ENCODE peak calls at places on chromosomes 5 and 9, in eight cellular contexts. One of them, this sample, is unnamed.

GRCh38 chr9:122028089-122028488 is 65.0 kb downstream of the TTLL11 start:
- DNase-seq in activated naive CD4-positive, alpha-beta T cell treated with anti-CD3 and anti-CD28 coated beads, Interleukin-2, amount 10 ng/mL, durations not matched to agents 7 days and 5 days: no peak
- DNase-seq in NCI-H345: no peak
- DNase-seq in T-helper 9 cell: no peak
- DNase-seq in brain microvascular endothelial cell: no peak
- DNase-seq in HT1080: no peak
- DNase-seq in SJSA1: no peak
- DNase-seq in stimulated activated CD4-positive, alpha-beta T cell treated with anti-CD3 and anti-CD28 coated beads, Interleukin-2, amount 100 ng/mL, for 24 hours: no peak
- DNase-seq in this sample: no peak

GRCh38 chr9:133023117-133023890 is 7.5 kb upstream of the GTF3C5 start:
- DNase-seq in activated naive CD4-positive, alpha-beta T cell treated with anti-CD3 and anti-CD28 coated beads, Interleukin-2, amount 10 ng/mL, durations not matched to agents 7 days and 5 days: peak; percentile 81
- DNase-seq in NCI-H345: no peak
- DNase-seq in T-helper 9 cell: peak; percentile 9
- DNase-seq in brain microvascular endothelial cell: no peak
- DNase-seq in HT1080: no peak
- DNase-seq in SJSA1: no peak
- DNase-seq in stimulated activated CD4-positive, alpha-beta T cell treated with anti-CD3 and anti-CD28 coated beads, Interleukin-2, amount 100 ng/mL, for 24 hours: peak; percentile 66
- DNase-seq in this sample: no peak

GRCh38 chr5:10797246-10797645 is 36.2 kb upstream of the DAP start:
- DNase-seq in activated naive CD4-positive, alpha-beta T cell treated with anti-CD3 and anti-CD28 coated beads, Interleukin-2, amount 10 ng/mL, durations not matched to agents 7 days and 5 days: no peak
- DNase-seq in NCI-H345: no peak
- DNase-seq in T-helper 9 cell: no peak
- DNase-seq in brain microvascular endothelial cell: no peak
- DNase-seq in HT1080: no peak
- DNase-seq in SJSA1: no peak
- DNase-seq in stimulated activated CD4-positive, alpha-beta T cell treated with anti-CD3 and anti-CD28 coated beads, Interleukin-2, amount 100 ng/mL, for 24 hours: no peak
- DNase-seq in this sample: no peak

GRCh38 chr5:26662806-26663360 is 375.5 kb downstream of the CDH9 start:
- DNase-seq in activated naive CD4-positive, alpha-beta T cell treated with anti-CD3 and anti-CD28 coated beads, Interleukin-2, amount 10 ng/mL, durations not matched to agents 7 days and 5 days: no peak
- DNase-seq in NCI-H345: no peak
- DNase-seq in T-helper 9 cell: no peak
- DNase-seq in brain microvascular endothelial cell: no peak
- DNase-seq in HT1080: no peak
- DNase-seq in SJSA1: no peak
- DNase-seq in stimulated activated CD4-positive, alpha-beta T cell treated with anti-CD3 and anti-CD28 coated beads, Interleukin-2, amount 100 ng/mL, for 24 hours: no peak
- DNase-seq in this sample: no peak

GRCh38 chr5:27474395-27474794 is 436.0 kb upstream of the CDH9 start:
- DNase-seq in activated naive CD4-positive, alpha-beta T cell treated with anti-CD3 and anti-CD28 coated beads, Interleukin-2, amount 10 ng/mL, durations not matched to agents 7 days and 5 days: no peak
- DNase-seq in NCI-H345: no peak
- DNase-seq in T-helper 9 cell: no peak
- DNase-seq in brain microvascular endothelial cell: no peak
- DNase-seq in HT1080: no peak
- DNase-seq in SJSA1: no peak
- DNase-seq in stimulated activated CD4-positive, alpha-beta T cell treated with anti-CD3 and anti-CD28 coated beads, Interleukin-2, amount 100 ng/mL, for 24 hours: no peak
- DNase-seq in this sample: no peak

GRCh38 chr5:7754997-7755596 is 95.8 kb downstream of the CFAP90 start:
- DNase-seq in activated naive CD4-positive, alpha-beta T cell treated with anti-CD3 and anti-CD28 coated beads, Interleukin-2, amount 10 ng/mL, durations not matched to agents 7 days and 5 days: peak; percentile 60
- DNase-seq in NCI-H345: no peak
- DNase-seq in T-helper 9 cell: no peak
- DNase-seq in brain microvascular endothelial cell: peak; percentile 8
- DNase-seq in HT1080: peak; percentile 69
- DNase-seq in SJSA1: peak; percentile 37
- DNase-seq in stimulated activated CD4-positive, alpha-beta T cell treated with anti-CD3 and anti-CD28 coated beads, Interleukin-2, amount 100 ng/mL, for 24 hours: peak; percentile 69
- DNase-seq in this sample: peak; percentile 38

GRCh38 chr5:166581827-166582226 is 1709.6 kb upstream of the WWC1 start:
- DNase-seq in activated naive CD4-positive, alpha-beta T cell treated with anti-CD3 and anti-CD28 coated beads, Interleukin-2, amount 10 ng/mL, durations not matched to agents 7 days and 5 days: no peak
- DNase-seq in NCI-H345: no peak
- DNase-seq in T-helper 9 cell: no peak
- DNase-seq in brain microvascular endothelial cell: no peak
- DNase-seq in HT1080: peak; percentile 35
- DNase-seq in SJSA1: no peak
- DNase-seq in stimulated activated CD4-positive, alpha-beta T cell treated with anti-CD3 and anti-CD28 coated beads, Interleukin-2, amount 100 ng/mL, for 24 hours: no peak
- DNase-seq in this sample: no peak

GRCh38 chr5:16081376-16081775 is 98.2 kb downstream of the MARCHF11 start:
- DNase-seq in activated naive CD4-positive, alpha-beta T cell treated with anti-CD3 and anti-CD28 coated beads, Interleukin-2, amount 10 ng/mL, durations not matched to agents 7 days and 5 days: no peak
- DNase-seq in NCI-H345: no peak
- DNase-seq in T-helper 9 cell: no peak
- DNase-seq in brain microvascular endothelial cell: no peak
- DNase-seq in HT1080: no peak
- DNase-seq in SJSA1: no peak
- DNase-seq in stimulated activated CD4-positive, alpha-beta T cell treated with anti-CD3 and anti-CD28 coated beads, Interleukin-2, amount 100 ng/mL, for 24 hours: no peak
- DNase-seq in this sample: no peak

GRCh38 chr5:41218929-41219328 is 5.6 kb upstream of the C6 start:
- DNase-seq in activated naive CD4-positive, alpha-beta T cell treated with anti-CD3 and anti-CD28 coated beads, Interleukin-2, amount 10 ng/mL, durations not matched to agents 7 days and 5 days: no peak
- DNase-seq in NCI-H345: no peak
- DNase-seq in T-helper 9 cell: no peak
- DNase-seq in brain microvascular endothelial cell: no peak
- DNase-seq in HT1080: no peak
- DNase-seq in SJSA1: no peak
- DNase-seq in stimulated activated CD4-positive, alpha-beta T cell treated with anti-CD3 and anti-CD28 coated beads, Interleukin-2, amount 100 ng/mL, for 24 hours: no peak
- DNase-seq in this sample: no peak

GRCh38 chr9:125701351-125701750 is 5.7 kb downstream of the MAPKAP1 start:
- DNase-seq in activated naive CD4-positive, alpha-beta T cell treated with anti-CD3 and anti-CD28 coated beads, Interleukin-2, amount 10 ng/mL, durations not matched to agents 7 days and 5 days: no peak
- DNase-seq in NCI-H345: no peak
- DNase-seq in T-helper 9 cell: no peak
- DNase-seq in brain microvascular endothelial cell: peak; percentile 22
- DNase-seq in HT1080: peak; percentile 91
- DNase-seq in SJSA1: no peak
- DNase-seq in stimulated activated CD4-positive, alpha-beta T cell treated with anti-CD3 and anti-CD28 coated beads, Interleukin-2, amount 100 ng/mL, for 24 hours: no peak
- DNase-seq in this sample: peak; percentile 72

GRCh38 chr5:108315829-108316228 is 66.1 kb downstream of the FBXL17 start:
- DNase-seq in activated naive CD4-positive, alpha-beta T cell treated with anti-CD3 and anti-CD28 coated beads, Interleukin-2, amount 10 ng/mL, durations not matched to agents 7 days and 5 days: no peak
- DNase-seq in NCI-H345: no peak
- DNase-seq in T-helper 9 cell: no peak
- DNase-seq in brain microvascular endothelial cell: no peak
- DNase-seq in HT1080: peak; percentile 18
- DNase-seq in SJSA1: no peak
- DNase-seq in stimulated activated CD4-positive, alpha-beta T cell treated with anti-CD3 and anti-CD28 coated beads, Interleukin-2, amount 100 ng/mL, for 24 hours: no peak
- DNase-seq in this sample: no peak

GRCh38 chr9:130860458-130861316 is 25.6 kb downstream of the ABL1 start:
- DNase-seq in activated naive CD4-positive, alpha-beta T cell treated with anti-CD3 and anti-CD28 coated beads, Interleukin-2, amount 10 ng/mL, durations not matched to agents 7 days and 5 days: no peak
- DNase-seq in NCI-H345: no peak
- DNase-seq in T-helper 9 cell: no peak
- DNase-seq in brain microvascular endothelial cell: peak; percentile 100
- DNase-seq in HT1080: peak; percentile 97
- DNase-seq in SJSA1: peak; percentile 89
- DNase-seq in stimulated activated CD4-positive, alpha-beta T cell treated with anti-CD3 and anti-CD28 coated beads, Interleukin-2, amount 100 ng/mL, for 24 hours: no peak
- DNase-seq in this sample: peak; percentile 93

GRCh38 chr5:179758905-179759304 is 26.3 kb downstream of the MAML1 start:
- DNase-seq in activated naive CD4-positive, alpha-beta T cell treated with anti-CD3 and anti-CD28 coated beads, Interleukin-2, amount 10 ng/mL, durations not matched to agents 7 days and 5 days: no peak
- DNase-seq in NCI-H345: no peak
- DNase-seq in T-helper 9 cell: no peak
- DNase-seq in brain microvascular endothelial cell: no peak
- DNase-seq in HT1080: no peak
- DNase-seq in SJSA1: no peak
- DNase-seq in stimulated activated CD4-positive, alpha-beta T cell treated with anti-CD3 and anti-CD28 coated beads, Interleukin-2, amount 100 ng/mL, for 24 hours: no peak
- DNase-seq in this sample: no peak

GRCh38 chr5:142810891-142811290 is 40.7 kb downstream of the ARHGAP26 start:
- DNase-seq in activated naive CD4-positive, alpha-beta T cell treated with anti-CD3 and anti-CD28 coated beads, Interleukin-2, amount 10 ng/mL, durations not matched to agents 7 days and 5 days: no peak
- DNase-seq in NCI-H345: no peak
- DNase-seq in T-helper 9 cell: no peak
- DNase-seq in brain microvascular endothelial cell: no peak
- DNase-seq in HT1080: no peak
- DNase-seq in SJSA1: no peak
- DNase-seq in stimulated activated CD4-positive, alpha-beta T cell treated with anti-CD3 and anti-CD28 coated beads, Interleukin-2, amount 100 ng/mL, for 24 hours: no peak
- DNase-seq in this sample: no peak

GRCh38 chr5:91243859-91244258 is 139.3 kb downstream of the ARRDC3 start:
- DNase-seq in activated naive CD4-positive, alpha-beta T cell treated with anti-CD3 and anti-CD28 coated beads, Interleukin-2, amount 10 ng/mL, durations not matched to agents 7 days and 5 days: no peak
- DNase-seq in NCI-H345: no peak
- DNase-seq in T-helper 9 cell: no peak
- DNase-seq in brain microvascular endothelial cell: no peak
- DNase-seq in HT1080: no peak
- DNase-seq in SJSA1: no peak
- DNase-seq in stimulated activated CD4-positive, alpha-beta T cell treated with anti-CD3 and anti-CD28 coated beads, Interleukin-2, amount 100 ng/mL, for 24 hours: no peak
- DNase-seq in this sample: no peak

GRCh38 chr5:169914766-169915165 is 65.5 kb downstream of the INSYN2B start:
- DNase-seq in activated naive CD4-positive, alpha-beta T cell treated with anti-CD3 and anti-CD28 coated beads, Interleukin-2, amount 10 ng/mL, durations not matched to agents 7 days and 5 days: no peak
- DNase-seq in NCI-H345: no peak
- DNase-seq in T-helper 9 cell: no peak
- DNase-seq in brain microvascular endothelial cell: peak; percentile 57
- DNase-seq in HT1080: peak; percentile 15
- DNase-seq in SJSA1: no peak
- DNase-seq in stimulated activated CD4-positive, alpha-beta T cell treated with anti-CD3 and anti-CD28 coated beads, Interleukin-2, amount 100 ng/mL, for 24 hours: no peak
- DNase-seq in this sample: peak; percentile 89

GRCh38 chr5:78552729-78553341 is 95.7 kb downstream of the LHFPL2 start:
- DNase-seq in activated naive CD4-positive, alpha-beta T cell treated with anti-CD3 and anti-CD28 coated beads, Interleukin-2, amount 10 ng/mL, durations not matched to agents 7 days and 5 days: no peak
- DNase-seq in NCI-H345: no peak
- DNase-seq in T-helper 9 cell: no peak
- DNase-seq in brain microvascular endothelial cell: no peak
- DNase-seq in HT1080: peak; percentile 67
- DNase-seq in SJSA1: no peak
- DNase-seq in stimulated activated CD4-positive, alpha-beta T cell treated with anti-CD3 and anti-CD28 coated beads, Interleukin-2, amount 100 ng/mL, for 24 hours: no peak
- DNase-seq in this sample: no peak

GRCh38 chr9:115098226-115098965 is 19.6 kb downstream of the TNC start:
- DNase-seq in activated naive CD4-positive, alpha-beta T cell treated with anti-CD3 and anti-CD28 coated beads, Interleukin-2, amount 10 ng/mL, durations not matched to agents 7 days and 5 days: no peak
- DNase-seq in NCI-H345: no peak
- DNase-seq in T-helper 9 cell: no peak
- DNase-seq in brain microvascular endothelial cell: no peak
- DNase-seq in HT1080: no peak
- DNase-seq in SJSA1: no peak
- DNase-seq in stimulated activated CD4-positive, alpha-beta T cell treated with anti-CD3 and anti-CD28 coated beads, Interleukin-2, amount 100 ng/mL, for 24 hours: no peak
- DNase-seq in this sample: no peak

GRCh38 chr9:132994410-132995120 is 16.1 kb downstream of the GFI1B start:
- DNase-seq in activated naive CD4-positive, alpha-beta T cell treated with anti-CD3 and anti-CD28 coated beads, Interleukin-2, amount 10 ng/mL, durations not matched to agents 7 days and 5 days: no peak
- DNase-seq in NCI-H345: no peak
- DNase-seq in T-helper 9 cell: no peak
- DNase-seq in brain microvascular endothelial cell: peak; percentile 15
- DNase-seq in HT1080: peak; percentile 25
- DNase-seq in SJSA1: no peak
- DNase-seq in stimulated activated CD4-positive, alpha-beta T cell treated with anti-CD3 and anti-CD28 coated beads, Interleukin-2, amount 100 ng/mL, for 24 hours: peak; percentile 10
- DNase-seq in this sample: no peak

GRCh38 chr5:78232163-78232562 is 62.3 kb downstream of the AP3B1 start:
- DNase-seq in activated naive CD4-positive, alpha-beta T cell treated with anti-CD3 and anti-CD28 coated beads, Interleukin-2, amount 10 ng/mL, durations not matched to agents 7 days and 5 days: no peak
- DNase-seq in NCI-H345: no peak
- DNase-seq in T-helper 9 cell: no peak
- DNase-seq in brain microvascular endothelial cell: no peak
- DNase-seq in HT1080: no peak
- DNase-seq in SJSA1: no peak
- DNase-seq in stimulated activated CD4-positive, alpha-beta T cell treated with anti-CD3 and anti-CD28 coated beads, Interleukin-2, amount 100 ng/mL, for 24 hours: no peak
- DNase-seq in this sample: no peak

GRCh38 chr9:35341585-35341984 is 148.3 kb upstream of the RUSC2 start:
- DNase-seq in activated naive CD4-positive, alpha-beta T cell treated with anti-CD3 and anti-CD28 coated beads, Interleukin-2, amount 10 ng/mL, durations not matched to agents 7 days and 5 days: no peak
- DNase-seq in NCI-H345: no peak
- DNase-seq in T-helper 9 cell: no peak
- DNase-seq in brain microvascular endothelial cell: peak; percentile 28
- DNase-seq in HT1080: peak; percentile 41
- DNase-seq in SJSA1: no peak
- DNase-seq in stimulated activated CD4-positive, alpha-beta T cell treated with anti-CD3 and anti-CD28 coated beads, Interleukin-2, amount 100 ng/mL, for 24 hours: no peak
- DNase-seq in this sample: peak; percentile 85

GRCh38 chr5:97142521-97143254 is at the start of gene LIX1:
- DNase-seq in activated naive CD4-positive, alpha-beta T cell treated with anti-CD3 and anti-CD28 coated beads, Interleukin-2, amount 10 ng/mL, durations not matched to agents 7 days and 5 days: peak; percentile 58
- DNase-seq in NCI-H345: peak; percentile 56
- DNase-seq in T-helper 9 cell: no peak
- DNase-seq in brain microvascular endothelial cell: peak; percentile 47
- DNase-seq in HT1080: peak; percentile 55
- DNase-seq in SJSA1: peak; percentile 28
- DNase-seq in stimulated activated CD4-positive, alpha-beta T cell treated with anti-CD3 and anti-CD28 coated beads, Interleukin-2, amount 100 ng/mL, for 24 hours: peak; percentile 8
- DNase-seq in this sample: peak; percentile 61

GRCh38 chr5:61919920-61920319 is 386.1 kb upstream of the KIF2A start:
- DNase-seq in activated naive CD4-positive, alpha-beta T cell treated with anti-CD3 and anti-CD28 coated beads, Interleukin-2, amount 10 ng/mL, durations not matched to agents 7 days and 5 days: no peak
- DNase-seq in NCI-H345: peak; percentile 76
- DNase-seq in T-helper 9 cell: no peak
- DNase-seq in brain microvascular endothelial cell: no peak
- DNase-seq in HT1080: peak; percentile 7
- DNase-seq in SJSA1: peak; percentile 34
- DNase-seq in stimulated activated CD4-positive, alpha-beta T cell treated with anti-CD3 and anti-CD28 coated beads, Interleukin-2, amount 100 ng/mL, for 24 hours: no peak
- DNase-seq in this sample: no peak

This sample was measured in AG08395.